ENCODE peak calls at places on chromosome 22, in four cellular contexts. One of them, this sample, is unnamed.

GRCh38 chr22:21702700-21703683 is 32.6 kb downstream of the YPEL1 start:
- ATAC-seq in body of pancreas: no peak
- ATAC-seq in IMR-90: no peak
- ATAC-seq in right lobe of liver: peak
- ATAC-seq in this sample: peak

GRCh38 chr22:19527861-19528417 is 3.7 kb upstream of the CLDN5 start:
- ATAC-seq in body of pancreas: no peak
- ATAC-seq in IMR-90: no peak
- ATAC-seq in right lobe of liver: no peak
- ATAC-seq in this sample: no peak

GRCh38 chr22:17780116-17780740 is 6.0 kb upstream of the BID start:
- ATAC-seq in body of pancreas: no peak
- ATAC-seq in IMR-90: no peak
- ATAC-seq in right lobe of liver: no peak
- ATAC-seq in this sample: no peak

GRCh38 chr22:19936513-19936912 is 5.1 kb upstream of the COMT start:
- ATAC-seq in body of pancreas: no peak
- ATAC-seq in IMR-90: no peak
- ATAC-seq in right lobe of liver: no peak
- ATAC-seq in this sample: no peak

GRCh38 chr22:29469755-29470154 is 10.3 kb upstream of the NEFH start:
- ATAC-seq in body of pancreas: no peak
- ATAC-seq in IMR-90: no peak
- ATAC-seq in right lobe of liver: no peak
- ATAC-seq in this sample: no peak

GRCh38 chr22:33018232-33018864 is 39.8 kb downstream of the SYN3 start:
- ATAC-seq in body of pancreas: peak
- ATAC-seq in IMR-90: peak
- ATAC-seq in right lobe of liver: peak
- ATAC-seq in this sample: peak

GRCh38 chr22:44888491-44888941 is 121.3 kb downstream of the PHF21B start:
- ATAC-seq in body of pancreas: no peak
- ATAC-seq in IMR-90: no peak
- ATAC-seq in right lobe of liver: no peak
- ATAC-seq in this sample: no peak

GRCh38 chr22:19873960-19874306 is 19.3 kb upstream of the GNB1L start:
- ATAC-seq in body of pancreas: no peak
- ATAC-seq in IMR-90: no peak
- ATAC-seq in right lobe of liver: no peak
- ATAC-seq in this sample: no peak

GRCh38 chr22:28942801-28943500 is 59.6 kb downstream of the ZNRF3 start:
- ATAC-seq in body of pancreas: no peak
- ATAC-seq in IMR-90: no peak
- ATAC-seq in right lobe of liver: peak
- ATAC-seq in this sample: no peak

GRCh38 chr22:29093501-29093921 is 20.7 kb downstream of the KREMEN1 start:
- ATAC-seq in body of pancreas: no peak
- ATAC-seq in IMR-90: peak
- ATAC-seq in right lobe of liver: peak
- ATAC-seq in this sample: peak

DNA sequence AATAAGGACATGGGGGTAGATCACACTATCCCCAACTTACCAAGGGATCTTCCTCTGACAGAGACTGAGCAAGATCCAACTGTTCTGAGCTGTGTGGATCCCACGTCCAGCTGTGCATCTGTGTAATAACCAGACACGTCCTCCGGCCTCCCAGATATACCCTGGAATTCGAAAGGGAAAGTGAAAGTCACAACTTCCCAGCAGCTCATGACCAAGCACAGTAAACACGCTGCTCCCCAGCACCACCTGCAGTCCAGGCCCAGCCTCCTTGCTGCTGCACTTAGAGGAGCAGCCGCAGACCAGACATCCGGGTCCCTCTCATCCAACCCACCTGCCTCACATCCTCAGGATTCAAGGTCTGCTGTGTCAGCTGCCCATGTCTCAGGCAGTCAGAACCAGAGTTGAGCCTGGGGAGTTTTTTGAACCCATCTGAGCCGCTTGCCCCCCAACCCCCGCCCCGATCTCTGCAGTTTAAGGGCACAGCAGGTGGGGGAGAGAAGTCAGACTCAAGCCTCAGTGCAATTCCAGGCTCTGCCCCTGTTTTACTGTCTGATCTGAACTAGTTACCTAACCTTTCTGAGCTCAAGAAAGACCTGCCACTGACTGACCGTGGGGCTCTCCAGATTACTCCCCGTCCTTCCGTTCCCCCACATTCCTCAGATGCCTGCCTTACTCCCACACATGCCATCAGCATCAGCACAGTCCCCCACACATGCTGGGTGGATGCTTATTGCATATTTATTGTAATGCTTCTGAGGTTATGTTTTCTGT is at the start of gene APOL2:
- ATAC-seq in body of pancreas: peak
- ATAC-seq in IMR-90: peak
- ATAC-seq in right lobe of liver: peak
- ATAC-seq in this sample: peak
- TF ChIP-seq POLR2A in body of pancreas: peak
- TF ChIP-seq POLR2A in IMR-90: peak
- TF ChIP-seq POLR2A in right lobe of liver: peak
- TF ChIP-seq POLR2A in this sample: peak

GRCh38 chr22:41929158-41929896 is 2.7 kb upstream of the TNFRSF13C start:
- ATAC-seq in body of pancreas: no peak
- ATAC-seq in IMR-90: no peak
- ATAC-seq in right lobe of liver: no peak
- ATAC-seq in this sample: no peak

GRCh38 chr22:41928416-41929157 is 2.0 kb upstream of the TNFRSF13C start:
- ATAC-seq in body of pancreas: no peak
- ATAC-seq in IMR-90: no peak
- ATAC-seq in right lobe of liver: no peak
- ATAC-seq in this sample: no peak

GRCh38 chr22:41931701-41932269 is 5.2 kb upstream of the TNFRSF13C start:
- ATAC-seq in body of pancreas: no peak
- ATAC-seq in IMR-90: no peak
- ATAC-seq in right lobe of liver: no peak
- ATAC-seq in this sample: no peak

GRCh38 chr22:41925783-41926460 is 684 bp downstream of the TNFRSF13C start:
- ATAC-seq in body of pancreas: peak
- ATAC-seq in IMR-90: peak
- ATAC-seq in right lobe of liver: peak
- ATAC-seq in this sample: peak

DNA sequence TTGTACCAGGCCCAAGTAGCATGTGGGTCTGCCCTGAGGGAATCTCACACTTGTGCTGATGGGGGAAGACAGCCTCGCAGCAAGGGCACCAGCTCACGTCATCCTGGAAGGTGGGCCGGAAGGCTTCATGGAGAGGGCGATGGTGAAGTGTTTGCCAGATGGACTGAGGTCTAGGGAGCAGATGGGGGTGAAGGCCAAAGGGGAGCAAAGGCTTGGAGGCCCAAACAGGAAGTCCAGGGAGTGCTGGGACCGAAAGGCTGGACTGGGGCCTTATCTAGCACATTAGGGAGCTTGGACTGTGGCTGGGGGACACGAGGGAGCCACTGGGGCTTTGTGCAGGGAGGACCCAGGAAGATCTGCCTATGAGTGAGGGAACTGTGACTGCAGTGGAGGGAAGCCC is 1.2 kb upstream of the TNFRSF13C start:
- ATAC-seq in body of pancreas: no peak
- ATAC-seq in IMR-90: no peak
- ATAC-seq in right lobe of liver: no peak
- ATAC-seq in this sample: no peak
- H3K27ac ChIP-seq in body of pancreas: no peak
- H3K27ac ChIP-seq in IMR-90: no peak
- H3K27ac ChIP-seq in right lobe of liver: no peak
- H3K27ac ChIP-seq in this sample: no peak

GRCh38 chr22:37492428-37493344 is 6.5 kb upstream of the MFNG start:
- ATAC-seq in body of pancreas: no peak
- ATAC-seq in IMR-90: peak
- ATAC-seq in right lobe of liver: peak
- ATAC-seq in this sample: no peak
- TF ChIP-seq CTCF in body of pancreas: no peak
- TF ChIP-seq CTCF in IMR-90: peak
- TF ChIP-seq CTCF in right lobe of liver: peak
- TF ChIP-seq CTCF in this sample: no peak

GRCh38 chr22:30591588-30592359 is at the start of gene PES1:
- ATAC-seq in body of pancreas: peak
- ATAC-seq in IMR-90: peak
- ATAC-seq in right lobe of liver: peak
- ATAC-seq in this sample: peak
- TF ChIP-seq POLR2A in body of pancreas: no peak
- TF ChIP-seq POLR2A in IMR-90: peak
- TF ChIP-seq POLR2A in right lobe of liver: peak
- TF ChIP-seq POLR2A in this sample: no peak

DNA sequence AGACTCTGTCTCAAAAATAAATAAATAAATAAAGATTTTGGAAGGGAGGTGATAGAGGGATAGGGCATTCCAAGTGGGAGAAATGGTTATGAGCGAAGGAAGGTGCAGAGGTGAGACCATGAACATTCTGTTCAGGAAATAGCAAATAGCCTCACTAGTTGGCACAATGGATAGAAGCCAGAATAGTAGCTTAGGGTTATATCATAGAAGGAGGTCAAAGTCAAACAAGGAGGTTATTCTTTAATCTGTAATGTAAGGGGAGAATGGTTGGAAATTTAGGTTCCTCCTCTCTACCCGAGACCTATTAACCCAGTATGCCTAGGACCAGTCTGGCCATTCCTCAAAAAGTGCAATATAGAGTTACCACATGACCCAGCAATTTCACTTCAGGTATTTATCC is 275.8 kb downstream of the MN1 start:
- ATAC-seq in body of pancreas: no peak
- ATAC-seq in IMR-90: no peak
- ATAC-seq in right lobe of liver: no peak
- ATAC-seq in this sample: no peak
- H3K27ac ChIP-seq in body of pancreas: no peak
- H3K27ac ChIP-seq in IMR-90: no peak
- H3K27ac ChIP-seq in right lobe of liver: no peak
- H3K27ac ChIP-seq in this sample: no peak

GRCh38 chr22:48488149-48488551 is 1339.5 kb downstream of the BRD1 start:
- ATAC-seq in body of pancreas: no peak
- ATAC-seq in IMR-90: no peak
- ATAC-seq in right lobe of liver: no peak
- ATAC-seq in this sample: no peak
- TF ChIP-seq CTCF in body of pancreas: no peak
- TF ChIP-seq CTCF in IMR-90: no peak
- TF ChIP-seq CTCF in right lobe of liver: no peak
- TF ChIP-seq CTCF in this sample: no peak

GRCh38 chr22:40385041-40385782 is 14.8 kb downstream of the SGSM3 start:
- ATAC-seq in body of pancreas: no peak
- ATAC-seq in IMR-90: no peak
- ATAC-seq in right lobe of liver: no peak
- ATAC-seq in this sample: no peak

GRCh38 chr22:40381461-40381860 is 11.1 kb downstream of the SGSM3 start:
- ATAC-seq in body of pancreas: no peak
- ATAC-seq in IMR-90: no peak
- ATAC-seq in right lobe of liver: no peak
- ATAC-seq in this sample: no peak

GRCh38 chr22:40387758-40388157 is 17.4 kb downstream of the SGSM3 start:
- ATAC-seq in body of pancreas: peak
- ATAC-seq in IMR-90: no peak
- ATAC-seq in right lobe of liver: peak
- ATAC-seq in this sample: no peak

GRCh38 chr22:40388231-40388630 is 17.8 kb downstream of the SGSM3 start:
- ATAC-seq in body of pancreas: peak
- ATAC-seq in IMR-90: no peak
- ATAC-seq in right lobe of liver: no peak
- ATAC-seq in this sample: no peak

DNA sequence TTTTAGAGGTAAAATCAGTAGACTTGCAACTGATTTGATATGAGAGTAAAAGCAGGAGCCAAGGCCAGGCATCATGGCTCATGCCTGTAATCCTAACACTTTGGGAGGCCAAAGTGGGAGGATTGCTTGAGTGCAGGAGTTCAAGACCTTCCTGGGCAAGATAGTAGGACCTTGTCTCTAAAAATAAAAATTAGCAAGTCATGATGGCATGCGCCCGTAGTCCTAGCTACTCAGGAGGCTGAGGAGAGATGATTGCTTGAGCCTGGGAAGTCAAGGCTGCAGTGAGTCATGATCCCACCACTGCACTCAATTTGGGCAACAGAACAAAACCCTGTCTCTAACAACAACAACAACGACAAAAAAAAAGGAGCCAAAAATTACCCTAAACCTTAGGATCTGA is 13.5 kb downstream of the SGSM3 start:
- ATAC-seq in body of pancreas: no peak
- ATAC-seq in IMR-90: peak
- ATAC-seq in right lobe of liver: no peak
- ATAC-seq in this sample: no peak
- TF ChIP-seq POLR2A in body of pancreas: no peak
- TF ChIP-seq POLR2A in IMR-90: no peak
- TF ChIP-seq POLR2A in right lobe of liver: no peak
- TF ChIP-seq POLR2A in this sample: no peak

DNA sequence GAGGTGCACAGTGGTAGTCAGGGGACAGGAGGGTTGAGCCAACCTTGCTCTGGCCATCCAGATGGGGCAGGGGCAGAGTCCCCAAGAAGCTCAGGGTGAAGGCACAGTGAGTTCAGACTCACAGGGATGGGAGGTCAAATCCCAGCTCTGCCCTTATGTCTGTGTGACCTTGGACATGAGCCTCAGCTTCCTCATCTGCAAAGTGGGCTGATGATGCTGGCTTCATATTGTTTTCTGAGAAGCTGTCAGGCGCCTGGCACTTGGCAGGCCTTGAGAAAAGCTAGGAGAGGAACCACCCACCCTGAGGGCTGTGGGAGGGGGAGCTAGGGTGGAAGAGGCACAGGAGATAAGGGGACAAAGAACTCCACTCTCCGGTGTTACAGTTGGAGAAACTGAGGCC is 23.6 kb downstream of the CYTH4 start:
- ATAC-seq in body of pancreas: no peak
- ATAC-seq in IMR-90: no peak
- ATAC-seq in right lobe of liver: no peak
- ATAC-seq in this sample: no peak
- H3K27ac ChIP-seq in body of pancreas: no peak
- H3K27ac ChIP-seq in IMR-90: peak
- H3K27ac ChIP-seq in right lobe of liver: no peak
- H3K27ac ChIP-seq in this sample: no peak

DNA sequence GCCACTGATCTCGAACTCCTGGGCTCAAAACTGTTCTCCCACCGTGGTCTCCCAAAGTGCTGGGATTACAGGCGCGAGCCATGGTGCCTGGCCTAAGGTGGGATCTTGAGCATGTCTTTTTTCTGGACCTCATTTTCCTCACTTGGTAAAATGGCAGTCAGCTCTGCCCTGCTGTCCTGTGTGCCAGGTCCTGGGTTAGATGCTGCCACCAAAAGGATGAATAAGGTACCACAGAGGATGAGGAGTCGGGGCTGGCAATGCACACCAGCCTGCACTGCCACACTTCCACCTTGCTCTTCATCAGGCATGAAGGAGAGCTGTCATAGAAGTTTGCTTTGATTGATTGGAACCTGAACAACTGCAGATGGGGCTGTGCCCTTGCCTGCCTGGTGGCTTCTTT is 32.3 kb downstream of the ACO2 start:
- ATAC-seq in body of pancreas: no peak
- ATAC-seq in IMR-90: peak
- ATAC-seq in right lobe of liver: peak
- ATAC-seq in this sample: peak
- TF ChIP-seq CTCF in body of pancreas: no peak
- TF ChIP-seq CTCF in IMR-90: peak
- TF ChIP-seq CTCF in right lobe of liver: no peak
- TF ChIP-seq CTCF in this sample: no peak

This sample was measured in gastroesophageal sphincter.